ENCODE peak calls at places on chromosome 2, in five cellular contexts. I is K562, J is GM12878, M is H1, O is HepG2. N is an unnamed sample.
A peak's percentile ranks its signal among the peaks of the same experiment; 100 is the strongest.

GRCh38 chr2:189104926-189105325 is 74.6 kb downstream of the COL5A2 start:
- DNase-seq in I (no peak), J (no peak), M (no peak), O (no peak), N (no peak)

GRCh38 chr2:235850289-235850688 is 317.9 kb downstream of the GBX2 start:
- DNase-seq in I (no peak), J (no peak), M (no peak), O (no peak), N (no peak)

GRCh38 chr2:187403568-187404260 is 44.3 kb downstream of the CALCRL start:
- DNase-seq in I (no peak), J (peak; percentile 15), M (no peak), O (no peak), N (no peak)

GRCh38 chr2:184611221-184612085 is 13.1 kb downstream of the ZNF804A start:
- DNase-seq in I (peak; percentile 15), J (no peak), M (no peak), O (no peak), N (no peak)

GRCh38 chr2:54348672-54349071 is 92.6 kb upstream of the TSPYL6 start:
- DNase-seq in I (no peak), J (no peak), M (no peak), O (peak; percentile 48), N (no peak)

GRCh38 chr2:163641986-163642385 is 93.8 kb downstream of the FIGN start:
- DNase-seq in I (no peak), J (no peak), M (no peak), O (no peak), N (no peak)

GRCh38 chr2:204871246-204871953 is 326.1 kb downstream of the PARD3B start:
- DNase-seq in I (no peak), J (no peak), M (no peak), O (peak; percentile 16), N (peak; percentile 3)

GRCh38 chr2:96267159-96267971 is 1.3 kb downstream of the CIAO1 start:
- DNase-seq in I (peak; percentile 46), J (no peak), M (no peak), O (peak; percentile 73), N (peak; percentile 66)

GRCh38 chr2:148932536-148932935 is 57.5 kb downstream of the KIF5C start:
- DNase-seq in I (no peak), J (no peak), M (no peak), O (no peak), N (no peak)

DNA sequence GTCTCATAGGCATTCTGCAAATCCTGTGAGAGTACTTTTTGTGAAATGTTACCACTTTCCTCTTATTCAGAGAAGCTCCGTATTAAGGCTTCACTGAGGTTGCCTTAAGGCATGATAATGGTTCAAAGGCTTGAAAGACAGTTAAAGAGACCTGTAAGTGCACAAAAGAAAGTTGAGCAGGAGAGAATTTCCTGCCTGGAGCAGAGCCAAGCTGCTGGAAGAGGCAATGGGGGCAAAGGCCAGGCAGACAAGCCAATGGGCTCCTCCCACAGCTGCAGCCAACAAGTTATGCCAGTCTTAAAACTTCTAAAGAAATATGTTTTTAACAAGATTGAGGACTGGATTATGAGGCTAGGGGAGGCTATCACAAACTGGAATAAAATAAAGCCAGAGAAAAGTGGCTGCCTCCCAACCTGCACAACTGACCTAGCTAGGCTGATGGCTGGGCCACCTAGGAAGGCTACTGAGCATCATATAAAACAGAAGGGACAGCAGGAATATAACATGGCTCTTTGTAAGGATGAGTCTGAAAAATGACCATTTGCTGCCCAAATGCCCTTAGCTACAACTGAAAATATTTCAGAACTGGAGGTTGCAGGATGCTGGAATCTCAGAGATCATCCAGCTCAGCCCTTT is 2.1 kb downstream of the IL1B start:
- DNase-seq in I (no peak), J (no peak), M (no peak), O (peak; percentile 36), N (peak; percentile 20)
- TF ChIP-seq HDAC2 in I (no peak), J (no peak), M (no peak), O (no peak), N (no peak)

GRCh38 chr2:242056785-242057184 is 187.3 kb downstream of the RTP5 start:
- DNase-seq in I (no peak), J (no peak), M (no peak), O (no peak), N (no peak)

GRCh38 chr2:242056026-242056425 is 186.5 kb downstream of the RTP5 start:
- DNase-seq in I (no peak), J (no peak), M (no peak), O (no peak), N (no peak)

GRCh38 chr2:242053921-242054320 is 184.4 kb downstream of the RTP5 start:
- DNase-seq in I (no peak), J (no peak), M (no peak), O (no peak), N (no peak)

GRCh38 chr2:242054406-242054805 is 184.9 kb downstream of the RTP5 start:
- DNase-seq in I (no peak), J (no peak), M (no peak), O (no peak), N (no peak)

GRCh38 chr2:242054881-242055801 is 185.6 kb downstream of the RTP5 start:
- DNase-seq in I (no peak), J (no peak), M (no peak), O (no peak), N (no peak)
- TF ChIP-seq CHD2 in I (no peak), J (no peak), M (no peak), O (no peak), N (no peak)

GRCh38 chr2:45882707-45883106 is 231.2 kb downstream of the PRKCE start:
- DNase-seq in I (no peak), J (no peak), M (no peak), O (no peak), N (no peak)
- TF ChIP-seq EP300 in I (no peak), J (no peak), M (no peak), O (no peak), N (no peak)

GRCh38 chr2:24253303-24253919 is 78.6 kb downstream of the FAM228A start:
- DNase-seq in I (peak; percentile 58), J (no peak), M (no peak), O (no peak), N (peak; percentile 21)
- TF ChIP-seq HDAC2 in I (peak; percentile 78), J (no peak), M (no peak), O (no peak), N (no peak)

GRCh38 chr2:230847883-230848388 is 16.8 kb upstream of the ITM2C start:
- DNase-seq in I (peak; percentile 77), J (peak; percentile 44), M (peak; percentile 84), O (peak; percentile 70), N (peak; percentile 76)
- TF ChIP-seq CHD2 in I (no peak), J (peak; percentile 55), M (no peak), O (peak; percentile 42), N (no peak)

GRCh38 chr2:221484761-221485499 is 87.2 kb downstream of the EPHA4 start:
- DNase-seq in I (no peak), J (no peak), M (no peak), O (no peak), N (no peak)

GRCh38 chr2:221485500-221485870 is 86.6 kb downstream of the EPHA4 start:
- DNase-seq in I (no peak), J (no peak), M (no peak), O (no peak), N (no peak)

GRCh38 chr2:221486106-221486505 is 86.0 kb downstream of the EPHA4 start:
- DNase-seq in I (no peak), J (no peak), M (no peak), O (no peak), N (no peak)

GRCh38 chr2:221490506-221491060 is 81.5 kb downstream of the EPHA4 start:
- DNase-seq in I (no peak), J (no peak), M (no peak), O (no peak), N (no peak)

GRCh38 chr2:221488134-221488807 is 83.8 kb downstream of the EPHA4 start:
- DNase-seq in I (no peak), J (no peak), M (no peak), O (no peak), N (no peak)
- TF ChIP-seq EP300 in I (no peak), J (no peak), M (no peak), O (no peak), N (no peak)

DNA sequence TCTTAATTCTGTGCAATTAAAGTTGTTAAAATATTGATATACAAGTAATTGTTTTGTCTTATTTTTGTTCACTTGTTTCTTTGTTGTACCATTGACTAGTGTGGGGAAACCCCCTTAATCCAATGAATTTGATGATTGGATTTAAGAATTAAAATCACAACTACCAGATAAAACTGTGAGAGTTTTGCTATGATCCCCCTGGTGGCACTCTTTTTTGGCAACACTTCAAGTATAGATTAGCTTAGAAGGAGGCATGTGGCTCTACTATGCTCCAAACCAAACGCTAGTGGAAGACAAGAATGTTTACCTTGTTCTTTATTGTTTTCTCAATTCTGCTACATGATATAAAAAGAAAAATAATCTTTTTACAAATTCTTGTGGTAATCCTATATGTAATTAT is 477.8 kb upstream of the ETAA1 start:
- DNase-seq in I (no peak), J (no peak), M (no peak), O (no peak), N (no peak)
- TF ChIP-seq HDAC2 in I (no peak), J (no peak), M (no peak), O (no peak), N (no peak)

GRCh38 chr2:138193416-138194213 is 229.3 kb downstream of the HNMT start:
- DNase-seq in I (no peak), J (no peak), M (no peak), O (peak; percentile 14), N (no peak)
- TF ChIP-seq CHD2 in I (no peak), J (no peak), M (no peak), O (no peak), N (no peak)

GRCh38 chr2:170214309-170214902 is 36.5 kb downstream of the MYO3B start:
- DNase-seq in I (no peak), J (peak; percentile 82), M (peak; percentile 59), O (no peak), N (no peak)
- TF ChIP-seq EP300 in I (no peak), J (peak; percentile 6), M (no peak), O (no peak), N (no peak)